ENCODE peak calls at places on chromosomes 4 and X, in seven cellular contexts. I is amniotic stem cell; S is DMS79; R is MM.1S; V is aorta; A is naive thymus-derived CD4-positive, alpha-beta T cell; M is stimulated activated CD4-positive, alpha-beta T cell treated with anti-CD3 and anti-CD28 coated beads, Interleukin-2, amount 100 ng/mL, for 24 hours. Y is an unnamed sample.

GRCh38 chr4:67886281-67886680 is 2.5 kb upstream of the TMPRSS11D start:
- DNase-seq in V (no peak), I (no peak), S (no peak), A (no peak), M (no peak), R (no peak), Y (no peak)

GRCh38 chr4:17024430-17024829 is 126.0 kb upstream of the LDB2 start:
- DNase-seq in I (no peak), A (no peak), R (no peak), M (no peak), S (no peak), V (no peak), Y (no peak)

GRCh38 chrX:129230850-129231512 is 292.3 kb downstream of the SMARCA1 start:
- DNase-seq in A (no peak), S (no peak), I (no peak), V (no peak), M (no peak), R (no peak), Y (no peak)

GRCh38 chrX:151801980-151802379 is 67.4 kb downstream of the CNGA2 start:
- DNase-seq in V (no peak), A (no peak), S (no peak), I (no peak), R (no peak), M (no peak), Y (no peak)

GRCh38 chr4:89422441-89422950 is 114.9 kb upstream of the GPRIN3 start:
- DNase-seq in M (no peak), A (no peak), V (no peak), R (no peak), I (no peak), S (no peak), Y (no peak)

GRCh38 chr4:186740822-186741221 is 17.2 kb upstream of the FAT1 start:
- DNase-seq in S (no peak), I (no peak), A (no peak), M (no peak), R (no peak), V (no peak), Y (no peak)

GRCh38 chrX:3219667-3220066 is 126.8 kb downstream of the MXRA5 start:
- DNase-seq in A (no peak), M (no peak), I (no peak), R (no peak), S (no peak), V (no peak), Y (no peak)

GRCh38 chr4:182975806-182976205 is 58.6 kb upstream of the DCTD start:
- DNase-seq in R (no peak), S (no peak), I (peak; percentile 83), A (no peak), V (no peak), M (no peak), Y (no peak)

GRCh38 chr4:5839751-5840674 is 52.9 kb downstream of the CRMP1 start:
- DNase-seq in I (no peak), V (peak; percentile 82), S (no peak), A (no peak), R (no peak), M (no peak), Y (no peak)

GRCh38 chr4:118849867-118850812 is 14.2 kb upstream of the SEC24D start:
- DNase-seq in I (no peak), R (peak; percentile 84), V (no peak), S (no peak), M (peak; percentile 10), A (peak; percentile 55), Y (no peak)